ENCODE peak calls at places on chromosomes 12 and 14, in nine cellular contexts. H, C, D, J, X, U, O, R and M are unnamed samples.

GRCh38 chr12:39441963-39442894 is 691 bp downstream of the KIF21A start:
- DNase-seq in O (no peak), H (peak), J (peak), R (peak), U (peak), D (peak), C (no peak), X (no peak), M (peak)

GRCh38 chr12:90854136-90854689 is 100.8 kb downstream of the CCER1 start:
- DNase-seq in C (no peak), X (peak), R (no peak), U (no peak), O (peak), D (no peak), J (no peak), H (no peak), M (no peak)

GRCh38 chr12:128929046-128929445 is 75.8 kb downstream of the GLT1D1 start:
- DNase-seq in R (no peak), J (no peak), D (no peak), O (no peak), C (no peak), U (no peak), H (no peak), X (no peak), M (no peak)

GRCh38 chr14:56133547-56133946 is 15.3 kb downstream of the PELI2 start:
- DNase-seq in H (no peak), X (no peak), O (no peak), R (no peak), U (no peak), C (no peak), D (no peak), J (no peak), M (no peak)

GRCh38 chr12:78645956-78646355 is 218.6 kb upstream of the SYT1 start:
- DNase-seq in X (peak), H (no peak), R (no peak), C (no peak), U (no peak), O (peak), D (no peak), J (no peak), M (no peak)

GRCh38 chr12:103800252-103800771 is 40.7 kb downstream of the NT5DC3 start:
- DNase-seq in H (peak), U (peak), X (peak), J (no peak), D (no peak), C (peak), R (peak), O (peak), M (peak)

GRCh38 chr12:65449400-65449799 is 170.9 kb downstream of the MSRB3 start:
- DNase-seq in O (peak), X (no peak), U (no peak), D (no peak), C (no peak), H (no peak), R (no peak), J (no peak), M (no peak)

GRCh38 chr12:78585132-78585531 is 279.4 kb upstream of the SYT1 start:
- DNase-seq in O (no peak), H (no peak), R (no peak), J (no peak), X (no peak), C (no peak), D (no peak), U (no peak), M (no peak)

GRCh38 chr12:98002887-98003493 is 512.4 kb upstream of the TMPO start:
- DNase-seq in C (peak), J (no peak), D (no peak), R (peak), U (no peak), O (peak), X (no peak), H (no peak), M (no peak)

GRCh38 chr12:53327435-53328042 is 6.1 kb upstream of the AAAS start:
- DNase-seq in U (peak), J (no peak), X (no peak), D (no peak), C (no peak), R (no peak), O (no peak), H (no peak), M (no peak)

GRCh38 chr12:43277630-43278267 is 274.3 kb downstream of the ADAMTS20 start:
- DNase-seq in D (no peak), R (no peak), J (no peak), U (no peak), H (no peak), X (peak), C (no peak), O (peak), M (no peak)

GRCh38 chr12:9673404-9674225 is 4.1 kb downstream of the CLEC2D start:
- DNase-seq in R (peak), D (peak), U (peak), X (peak), O (peak), C (peak), J (peak), H (peak), M (peak)

GRCh38 chr12:94305293-94305957 is 154.2 kb downstream of the CEP83 start:
- DNase-seq in H (no peak), X (peak), J (no peak), D (no peak), U (no peak), O (peak), C (no peak), R (no peak), M (no peak)

GRCh38 chr14:61247935-61248334 is 33.2 kb downstream of the TMEM30B start:
- DNase-seq in R (no peak), U (no peak), J (no peak), C (no peak), H (no peak), X (peak), D (no peak), O (peak), M (no peak)

GRCh38 chr12:58148405-58148804 is 207.0 kb downstream of the ATP23 start:
- DNase-seq in O (peak), D (no peak), J (no peak), C (no peak), U (no peak), R (no peak), X (peak), H (no peak), M (no peak)

GRCh38 chr14:24888532-24888931 is 161.4 kb downstream of the STXBP6 start:
- DNase-seq in R (no peak), D (no peak), H (no peak), O (no peak), U (no peak), X (no peak), C (no peak), J (no peak), M (no peak)
- H3K27ac ChIP-seq in R (no peak), D (no peak), H (no peak), O (no peak), U (no peak), X (no peak), C (no peak), J (no peak), M (no peak)

DNA sequence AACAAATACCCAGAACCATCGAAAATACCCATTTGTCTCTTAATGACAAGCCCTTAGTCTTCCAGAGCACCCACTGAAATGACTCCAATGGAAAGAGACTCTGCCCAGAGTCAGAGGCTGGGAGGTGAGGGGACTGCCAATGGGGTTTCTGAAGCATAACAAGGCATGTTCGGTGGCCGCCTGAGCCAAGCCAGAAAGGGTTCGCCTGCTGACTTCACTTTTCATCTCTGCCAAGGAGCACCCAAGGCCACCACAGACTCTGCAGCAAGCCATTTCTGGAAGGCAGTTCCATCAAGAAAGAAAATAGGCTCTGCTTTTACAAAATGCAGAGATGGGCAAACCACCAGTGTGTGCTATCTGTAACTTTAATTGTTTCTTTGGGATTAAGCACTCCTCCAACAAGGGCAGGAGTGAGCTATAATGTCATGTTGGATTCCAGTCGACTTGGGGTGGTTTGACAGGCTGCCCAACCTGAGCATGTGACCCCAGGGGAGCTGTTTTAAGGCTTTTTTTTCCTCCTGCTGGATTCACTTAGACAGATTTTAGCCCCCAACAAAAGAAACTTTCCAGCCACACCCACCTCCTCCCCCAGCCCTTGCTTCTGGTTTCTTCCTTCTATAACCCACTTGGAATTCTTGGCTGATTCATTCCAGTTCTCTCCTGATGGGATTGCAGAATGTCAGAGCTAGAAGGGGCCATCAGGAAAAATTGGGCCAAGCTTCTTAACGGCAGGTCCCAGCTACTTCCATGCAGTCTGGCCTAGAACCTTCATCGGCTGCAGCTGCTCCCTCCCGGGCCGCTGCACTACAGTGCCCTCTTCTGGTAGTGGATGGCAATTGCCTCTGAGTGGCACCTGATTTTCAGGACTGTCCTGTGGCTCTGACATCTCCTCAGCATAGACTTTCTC is 24.1 kb downstream of the CKAP4 start:
- DNase-seq in C (peak), H (peak), J (no peak), O (peak), R (peak), U (peak), X (no peak), D (peak), M (peak)
- H3K27ac ChIP-seq in C (no peak), H (no peak), J (no peak), O (no peak), R (peak), U (no peak), X (peak), D (no peak), M (no peak)

GRCh38 chr12:50659690-50660424 is 104.0 kb upstream of the ATF1 start:
- DNase-seq in J (no peak), O (no peak), H (no peak), D (no peak), X (no peak), U (no peak), R (no peak), C (peak), M (no peak)
- H3K27ac ChIP-seq in J (no peak), O (no peak), H (no peak), D (no peak), X (no peak), U (no peak), R (no peak), C (peak), M (no peak)

DNA sequence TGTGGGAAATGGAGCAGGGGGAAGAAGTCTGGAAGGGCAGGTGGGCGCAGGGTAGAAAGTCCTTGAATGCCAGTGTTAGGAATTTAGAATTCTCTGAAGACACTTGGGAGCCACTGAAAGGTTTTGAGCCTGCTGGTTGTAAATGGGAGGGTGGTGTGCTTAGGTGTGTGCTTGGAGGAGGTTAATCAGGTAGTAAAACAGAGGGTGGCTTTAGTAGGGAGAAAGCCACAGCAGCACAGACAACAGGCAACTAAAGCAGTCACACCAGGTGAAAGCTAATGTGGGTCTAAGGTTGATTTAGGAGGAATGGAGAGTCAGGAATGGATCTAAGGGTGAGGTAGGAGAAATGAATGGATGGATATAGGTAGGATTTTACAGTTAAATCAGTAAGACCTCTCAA is 385.0 kb downstream of the ZFP36L1 start:
- DNase-seq in R (no peak), H (no peak), C (peak), X (no peak), O (no peak), U (no peak), D (no peak), J (no peak), M (no peak)
- H3K27ac ChIP-seq in R (no peak), H (no peak), C (peak), X (no peak), O (no peak), U (no peak), D (no peak), J (peak), M (no peak)

DNA sequence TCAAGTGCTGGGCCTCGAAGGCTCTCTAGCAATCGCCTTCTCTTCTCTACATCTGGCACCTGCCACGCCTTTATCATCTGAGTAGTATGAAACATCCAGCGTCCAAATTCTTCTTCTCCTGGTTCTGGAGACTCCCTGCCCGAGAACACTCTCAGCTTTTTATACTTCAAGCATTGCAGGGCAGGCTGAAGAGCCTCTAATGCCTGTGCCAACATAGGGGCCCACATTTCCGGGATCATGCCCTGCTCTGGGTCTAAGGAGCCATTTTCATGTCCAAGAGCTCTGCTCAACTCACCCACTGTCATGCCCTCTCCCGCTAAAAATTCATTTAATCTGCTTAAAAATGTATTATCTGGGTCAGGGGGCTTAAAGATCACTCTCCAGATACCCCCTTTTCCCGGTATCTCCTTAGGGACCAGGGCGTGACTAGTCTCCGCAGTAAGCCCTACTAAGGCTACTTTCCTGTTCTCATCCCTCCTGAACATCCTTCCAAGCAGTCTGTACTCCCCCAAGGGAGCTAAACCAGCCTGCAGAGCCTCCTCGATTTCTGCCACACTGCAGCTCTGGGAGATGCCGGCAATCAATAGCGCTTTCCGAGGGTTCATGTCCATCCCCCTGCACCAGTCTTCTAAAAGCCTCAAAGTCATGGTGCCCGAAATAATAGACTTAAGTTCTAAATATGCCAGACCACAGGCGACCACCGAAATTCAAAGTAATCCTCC is 940 bp downstream of the MOAP1 start:
- DNase-seq in H (no peak), J (no peak), D (no peak), C (peak), X (no peak), R (no peak), U (no peak), O (no peak), M (no peak)
- H3K27ac ChIP-seq in H (peak), J (peak), D (peak), C (peak), X (no peak), R (peak), U (peak), O (peak), M (peak)

GRCh38 chr12:47811581-47812484 is 7.9 kb downstream of the HDAC7 start:
- DNase-seq in D (no peak), C (peak), X (no peak), J (no peak), U (peak), O (peak), H (peak), R (peak), M (peak)
- H3K27ac ChIP-seq in D (peak), C (peak), X (peak), J (peak), U (peak), O (peak), H (peak), R (peak), M (peak)

DNA sequence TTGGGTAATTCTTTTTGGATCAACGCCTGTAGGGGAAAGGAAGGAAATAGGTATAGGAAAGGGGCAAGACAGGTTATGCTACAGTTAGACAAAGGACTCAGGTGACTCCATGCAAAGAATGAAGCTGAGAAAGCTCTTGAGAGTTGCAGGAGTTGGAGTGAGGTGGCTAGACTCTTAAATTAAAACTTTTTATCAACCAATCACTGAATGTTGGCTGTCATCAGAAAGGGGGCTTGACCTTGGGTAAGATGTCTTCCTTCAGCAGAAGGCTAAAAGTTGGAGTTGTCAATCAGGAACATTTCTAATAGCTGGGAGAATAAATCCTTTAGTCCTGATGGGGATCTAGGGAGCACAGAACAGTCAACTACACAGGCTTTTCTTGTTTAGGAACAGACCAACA is 595.4 kb downstream of the SLC16A7 start:
- DNase-seq in D (no peak), J (no peak), H (no peak), O (no peak), C (no peak), X (no peak), U (no peak), R (no peak), M (no peak)
- H3K27ac ChIP-seq in D (no peak), J (no peak), H (no peak), O (no peak), C (no peak), X (no peak), U (no peak), R (no peak), M (no peak)

GRCh38 chr14:74260525-74261233 is 21.4 kb downstream of the VSX2 start:
- DNase-seq in H (no peak), D (no peak), J (no peak), U (no peak), O (no peak), X (no peak), C (no peak), R (no peak), M (no peak)

GRCh38 chr14:74259513-74259912 is 20.3 kb downstream of the VSX2 start:
- DNase-seq in C (no peak), H (no peak), R (no peak), O (no peak), X (no peak), D (no peak), U (no peak), J (no peak), M (no peak)

GRCh38 chr14:74257078-74257987 is 18.1 kb downstream of the VSX2 start:
- DNase-seq in U (peak), D (peak), R (no peak), O (peak), H (no peak), X (no peak), J (no peak), C (peak), M (peak)

GRCh38 chr14:74257988-74258704 is 18.9 kb downstream of the VSX2 start:
- DNase-seq in R (no peak), X (no peak), U (no peak), J (no peak), C (no peak), H (no peak), O (no peak), D (no peak), M (no peak)

GRCh38 chr14:74258705-74259035 is 19.4 kb downstream of the VSX2 start:
- DNase-seq in O (no peak), U (no peak), H (no peak), C (no peak), X (no peak), R (no peak), D (no peak), J (no peak), M (no peak)
- H3K27ac ChIP-seq in O (no peak), U (no peak), H (no peak), C (no peak), X (no peak), R (no peak), D (no peak), J (no peak), M (no peak)

DNA sequence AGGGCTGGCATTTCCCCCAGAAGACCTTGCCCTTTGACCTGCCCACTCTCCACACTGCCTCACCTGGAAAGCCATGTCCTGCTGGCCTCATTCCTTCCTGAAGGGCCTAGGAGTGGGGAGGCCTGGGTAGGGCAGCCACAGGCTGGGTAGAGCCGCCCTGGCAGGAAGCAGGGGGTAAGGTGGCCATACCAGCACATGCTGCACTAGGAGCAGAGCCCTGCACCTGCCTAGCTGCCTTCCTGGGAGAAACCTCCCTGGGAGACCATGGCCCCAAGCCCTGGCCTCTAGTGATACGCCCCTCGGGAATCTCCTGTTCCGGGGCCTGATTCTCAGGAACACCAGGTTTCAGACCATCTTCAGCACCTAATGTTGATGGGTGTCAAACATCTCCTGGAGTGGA is 65.8 kb downstream of the TSPAN11 start:
- DNase-seq in D (no peak), O (no peak), R (no peak), C (no peak), H (no peak), X (no peak), J (no peak), U (no peak), M (no peak)
- H3K27ac ChIP-seq in D (no peak), O (no peak), R (no peak), C (no peak), H (no peak), X (no peak), J (no peak), U (no peak), M (no peak)